ENCODE peak calls at places on chromosomes 3 and 15, in four cellular contexts. E, U, P and S are unnamed samples.
A peak's percentile ranks its signal among the peaks of the same experiment; 100 is the strongest.

GRCh38 chr3:53198256-53198977 is 37.4 kb downstream of the PRKCD start:
- DNase-seq in E (no peak), U (no peak), P (no peak), S (no peak)

GRCh38 chr15:38680780-38681179 is 116.2 kb upstream of the RASGRP1 start:
- DNase-seq in E (no peak), U (no peak), P (no peak), S (no peak)

GRCh38 chr15:89496155-89497098 is at the start of gene RHCG:
- DNase-seq in E (no peak), U (peak; percentile 58), P (peak; percentile 66), S (peak; percentile 40)

GRCh38 chr3:179806177-179806576 is 153.3 kb downstream of the USP13 start:
- DNase-seq in E (no peak), U (peak; percentile 34), P (no peak), S (no peak)

GRCh38 chr15:35956066-35956465 is 410.1 kb upstream of the DPH6 start:
- DNase-seq in E (no peak), U (no peak), P (no peak), S (no peak)

GRCh38 chr3:148319161-148319915 is 378.4 kb upstream of the AGTR1 start:
- DNase-seq in E (no peak), U (peak; percentile 82), P (no peak), S (no peak)

GRCh38 chr3:65398953-65399352 is 639.8 kb downstream of the MAGI1 start:
- DNase-seq in E (no peak), U (peak; percentile 17), P (no peak), S (no peak)

GRCh38 chr15:68576253-68577236 is 2.2 kb upstream of the CORO2B start:
- DNase-seq in E (no peak), U (no peak), P (no peak), S (no peak)

GRCh38 chr3:14460342-14461005 is 58.1 kb downstream of the SLC6A6 start:
- DNase-seq in E (no peak), U (peak; percentile 95), P (no peak), S (no peak)

GRCh38 chr15:80512729-80513670 is 108.8 kb downstream of the ARNT2 start:
- DNase-seq in E (no peak), U (peak; percentile 20), P (peak; percentile 9), S (peak; percentile 45)

GRCh38 chr3:12993623-12994356 is 79.4 kb downstream of the IQSEC1 start:
- DNase-seq in E (peak; percentile 18), U (no peak), P (no peak), S (peak; percentile 22)

GRCh38 chr3:97957617-97958311 is 14.5 kb downstream of the RIOX2 start:
- DNase-seq in E (peak; percentile 3), U (peak; percentile 25), P (no peak), S (peak; percentile 18)

GRCh38 chr3:154181127-154181691 is 60.0 kb downstream of the ARHGEF26 start:
- DNase-seq in E (no peak), U (no peak), P (no peak), S (no peak)

GRCh38 chr3:127440384-127440783 is 150.1 kb downstream of the TPRA1 start:
- DNase-seq in E (no peak), U (no peak), P (no peak), S (no peak)